ENCODE peak calls at places on chromosomes 16 and 17, in six cellular contexts. U is H1, C is K562, A is GM12891, S is HepG2, E is GM12878. K is an unnamed sample.

GRCh38 chr17:9115446-9116265 is 94.3 kb downstream of the NTN1 start:
- DNase-seq in A (no peak), S (peak), U (peak), E (no peak), C (peak), K (no peak)

GRCh38 chr16:78562156-78562555 is 462.7 kb downstream of the WWOX start:
- DNase-seq in A (no peak), E (no peak), S (no peak), U (no peak), C (no peak), K (no peak)

GRCh38 chr17:62188713-62189112 is 123.6 kb upstream of the MED13 start:
- DNase-seq in C (no peak), E (no peak), A (no peak), U (no peak), S (peak), K (no peak)

GRCh38 chr17:81299846-81300585 is 4.9 kb upstream of the SLC38A10 start:
- DNase-seq in A (no peak), E (no peak), S (no peak), C (no peak), U (no peak), K (no peak)

GRCh38 chr16:69823831-69824563 is 61.9 kb downstream of the WWP2 start:
- DNase-seq in A (peak), S (no peak), E (peak), U (no peak), C (no peak), K (peak)

GRCh38 chr17:13851889-13852288 is 217.4 kb upstream of the COX10 start:
- DNase-seq in C (no peak), U (no peak), E (no peak), A (no peak), S (no peak), K (no peak)

GRCh38 chr16:67027046-67027445 is 1.9 kb upstream of the CBFB start:
- DNase-seq in E (no peak), A (no peak), U (no peak), C (no peak), S (no peak), K (no peak)

GRCh38 chr17:54941285-54941684 is 27.2 kb downstream of the COX11 start:
- DNase-seq in C (no peak), E (no peak), S (no peak), U (no peak), A (no peak), K (no peak)

GRCh38 chr16:77171750-77172635 is 19.0 kb upstream of the MON1B start:
- DNase-seq in C (peak), E (no peak), S (peak), A (no peak), U (no peak), K (no peak)

GRCh38 chr17:9056566-9056965 is 35.3 kb downstream of the NTN1 start:
- DNase-seq in C (no peak), E (no peak), U (no peak), S (no peak), A (no peak), K (no peak)

GRCh38 chr16:81560979-81561657 is 116.5 kb downstream of the CMIP start:
- DNase-seq in C (no peak), E (no peak), S (no peak), U (no peak), A (no peak), K (no peak)

GRCh38 chr16:68064791-68065365 is 20.3 kb upstream of the NFATC3 start:
- DNase-seq in C (peak), A (peak), S (peak), E (no peak), U (no peak), K (no peak)

GRCh38 chr16:86048882-86049585 is 150.1 kb downstream of the IRF8 start:
- DNase-seq in S (no peak), C (peak), A (no peak), U (no peak), E (no peak), K (no peak)

GRCh38 chr17:42519546-42520444 is 16.2 kb upstream of the NAGLU start:
- DNase-seq in S (peak), C (peak), E (no peak), A (no peak), U (peak), K (no peak)

GRCh38 chr17:28861393-28862203 is 6.8 kb downstream of the ERAL1 start:
- DNase-seq in E (no peak), S (no peak), U (no peak), A (no peak), C (peak), K (no peak)

GRCh38 chr17:78041401-78042179 is 83.1 kb downstream of the TNRC6C start:
- DNase-seq in C (no peak), U (no peak), A (no peak), E (no peak), S (no peak), K (no peak)

GRCh38 chr16:59368586-59368985 is 634.5 kb upstream of the GOT2 start:
- DNase-seq in S (no peak), C (peak), U (no peak), A (no peak), E (no peak), K (no peak)

GRCh38 chr17:29549169-29549935 is 17.5 kb downstream of the ABHD15 start:
- DNase-seq in S (no peak), C (no peak), E (no peak), U (no peak), A (peak), K (no peak)

GRCh38 chr17:44559288-44560249 is 2.3 kb downstream of the FZD2 start:
- DNase-seq in C (no peak), E (no peak), A (no peak), U (no peak), S (no peak), K (no peak)

GRCh38 chr16:79336437-79337229 is 263.9 kb downstream of the MAF start:
- DNase-seq in C (no peak), S (no peak), E (no peak), U (no peak), A (no peak), K (no peak)

GRCh38 chr17:81018044-81018802 is 16.7 kb upstream of the BAIAP2 start:
- DNase-seq in S (no peak), A (peak), U (no peak), E (peak), C (peak), K (peak)

GRCh38 chr17:28944862-28945741 is 6.2 kb downstream of the PHF12 start:
- DNase-seq in C (no peak), S (no peak), U (no peak), A (no peak), E (no peak), K (no peak)

GRCh38 chr17:39271546-39271945 is 45.8 kb upstream of the STAC2 start:
- DNase-seq in U (no peak), A (no peak), S (no peak), E (no peak), C (no peak), K (no peak)

GRCh38 chr16:22023505-22023904 is 15.6 kb downstream of the MOSMO start:
- DNase-seq in A (no peak), C (no peak), U (no peak), S (no peak), E (peak), K (no peak)

GRCh38 chr16:81366316-81366932 is 51.7 kb downstream of the GAN start:
- DNase-seq in S (peak), U (no peak), E (peak), A (peak), C (peak), K (no peak)

GRCh38 chr16:3987231-3987630 is 106.7 kb upstream of the CREBBP start:
- DNase-seq in E (no peak), A (no peak), S (no peak), U (no peak), C (no peak), K (no peak)

GRCh38 chr17:1423456-1424135 is 23.6 kb upstream of the YWHAE start:
- DNase-seq in C (no peak), S (no peak), A (no peak), U (no peak), E (no peak), K (no peak)

GRCh38 chr17:42660692-42661345 is 1.7 kb downstream of the TUBG2 start:
- DNase-seq in C (peak), A (no peak), U (no peak), S (no peak), E (no peak), K (no peak)

GRCh38 chr16:1283996-1284592 is 25.3 kb upstream of the UBE2I start:
- DNase-seq in U (no peak), A (no peak), E (no peak), S (no peak), C (no peak), K (no peak)

GRCh38 chr16:89188064-89188441 is 12.3 kb downstream of the SLC22A31 start:
- DNase-seq in E (no peak), U (no peak), C (no peak), A (no peak), S (no peak), K (no peak)

GRCh38 chr17:72383053-72383847 is 262.4 kb downstream of the SOX9 start:
- DNase-seq in A (no peak), C (peak), S (no peak), U (no peak), E (no peak), K (no peak)

GRCh38 chr17:29874931-29875596 is 55.0 kb downstream of the SSH2 start:
- DNase-seq in A (no peak), S (no peak), U (no peak), C (peak), E (no peak), K (no peak)

GRCh38 chr17:58339775-58340622 is 11.4 kb upstream of the TSPOAP1 start:
- DNase-seq in U (no peak), S (no peak), E (no peak), A (no peak), C (no peak), K (peak)

GRCh38 chr17:74920306-74920620 is 2.8 kb downstream of the USH1G start:
- DNase-seq in A (no peak), U (no peak), E (no peak), C (no peak), S (no peak), K (no peak)
- TF ChIP-seq TAF1 in A (no peak), U (no peak), E (no peak), C (no peak), S (no peak), K (no peak)

GRCh38 chr16:16108759-16109158 is 114.5 kb downstream of the ABCC6 start:
- DNase-seq in U (no peak), C (no peak), A (no peak), E (no peak), S (no peak), K (no peak)
- TF ChIP-seq POLR2AphosphoS5 in U (no peak), C (no peak), A (no peak), E (no peak), S (no peak), K (no peak)

GRCh38 chr17:17206149-17206912 is at the start of gene PLD6:
- DNase-seq in U (no peak), C (peak), S (peak), E (peak), A (peak), K (peak)
- TF ChIP-seq POLR2A in U (no peak), C (peak), S (peak), E (peak), A (no peak), K (peak)

GRCh38 chr17:68592004-68592403 is 9.2 kb downstream of the FAM20A start:
- DNase-seq in S (no peak), C (no peak), E (no peak), A (no peak), U (no peak), K (no peak)
- TF ChIP-seq TAF1 in S (no peak), C (no peak), E (no peak), A (no peak), U (no peak), K (no peak)

DNA sequence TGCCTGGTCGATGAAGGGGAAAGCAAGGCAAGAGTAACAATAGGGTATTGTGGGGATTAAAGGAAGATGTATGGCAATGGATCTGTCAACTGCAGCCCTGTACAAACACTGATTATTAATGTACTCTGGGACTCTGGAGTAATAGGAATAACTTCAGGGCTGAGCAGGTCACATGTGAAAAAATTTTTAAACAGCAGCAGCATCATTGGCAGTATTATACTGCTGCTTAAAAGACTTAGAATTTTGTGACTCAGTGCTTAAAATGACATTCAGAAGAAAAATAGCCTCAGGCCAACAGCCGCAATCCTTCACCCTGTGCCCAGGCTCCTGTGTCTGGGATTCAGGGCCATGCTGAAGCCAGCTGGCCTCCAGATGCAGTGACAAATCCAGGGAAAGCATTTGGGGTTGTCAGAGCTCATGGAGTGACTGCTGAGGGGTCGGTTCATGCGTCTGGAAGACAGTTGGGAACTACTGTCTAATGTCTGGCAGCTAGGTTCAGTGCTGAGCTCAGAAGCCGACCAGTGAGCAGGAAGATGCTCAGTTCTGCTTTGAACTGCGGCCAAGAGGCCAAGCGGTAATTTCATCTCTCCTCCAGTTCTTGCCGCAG is 22.2 kb downstream of the TEX2 start:
- DNase-seq in U (no peak), C (peak), E (no peak), A (no peak), S (no peak), K (no peak)
- TF ChIP-seq POLR2AphosphoS5 in U (no peak), C (no peak), E (no peak), A (no peak), S (no peak), K (no peak)

GRCh38 chr17:67374329-67375053 is 2.6 kb upstream of the PITPNC1 start:
- DNase-seq in S (peak), E (no peak), A (peak), U (no peak), C (peak), K (peak)
- TF ChIP-seq POLR2A in S (no peak), E (no peak), A (no peak), U (no peak), C (no peak), K (no peak)

GRCh38 chr17:59439261-59439660 is 107.8 kb downstream of the YPEL2 start:
- DNase-seq in C (no peak), E (no peak), A (no peak), U (no peak), S (no peak), K (no peak)

GRCh38 chr17:59434429-59434828 is 103.0 kb downstream of the YPEL2 start:
- DNase-seq in A (no peak), E (no peak), U (no peak), S (no peak), C (no peak), K (no peak)

GRCh38 chr17:59435238-59435637 is 103.8 kb downstream of the YPEL2 start:
- DNase-seq in E (no peak), C (no peak), U (no peak), S (no peak), A (no peak), K (no peak)

GRCh38 chr17:59437766-59438165 is 106.3 kb downstream of the YPEL2 start:
- DNase-seq in U (no peak), S (no peak), E (peak), C (no peak), A (no peak), K (no peak)

DNA sequence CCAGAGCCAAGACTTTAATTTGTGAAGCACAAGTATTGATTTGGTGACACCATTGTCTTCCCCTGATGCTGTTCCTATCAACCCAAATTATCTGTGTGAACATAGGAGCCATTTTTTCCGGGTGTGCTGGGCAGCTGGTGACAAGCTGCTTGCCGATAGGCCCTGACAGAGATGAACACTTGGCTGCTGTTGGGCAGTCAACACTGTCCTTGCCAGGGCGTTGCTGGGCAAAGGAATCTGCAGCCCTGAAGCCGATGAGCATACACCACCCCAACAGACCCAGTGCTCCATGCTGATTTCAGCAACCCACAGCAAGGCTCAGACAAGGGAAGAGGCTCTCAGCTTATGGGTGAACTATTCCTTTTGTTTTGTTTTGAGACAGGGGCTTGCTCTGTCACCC is 105.4 kb downstream of the YPEL2 start:
- DNase-seq in U (no peak), S (no peak), A (no peak), C (no peak), E (no peak), K (no peak)
- TF ChIP-seq TAF1 in U (no peak), S (no peak), A (no peak), C (no peak), E (no peak), K (no peak)

DNA sequence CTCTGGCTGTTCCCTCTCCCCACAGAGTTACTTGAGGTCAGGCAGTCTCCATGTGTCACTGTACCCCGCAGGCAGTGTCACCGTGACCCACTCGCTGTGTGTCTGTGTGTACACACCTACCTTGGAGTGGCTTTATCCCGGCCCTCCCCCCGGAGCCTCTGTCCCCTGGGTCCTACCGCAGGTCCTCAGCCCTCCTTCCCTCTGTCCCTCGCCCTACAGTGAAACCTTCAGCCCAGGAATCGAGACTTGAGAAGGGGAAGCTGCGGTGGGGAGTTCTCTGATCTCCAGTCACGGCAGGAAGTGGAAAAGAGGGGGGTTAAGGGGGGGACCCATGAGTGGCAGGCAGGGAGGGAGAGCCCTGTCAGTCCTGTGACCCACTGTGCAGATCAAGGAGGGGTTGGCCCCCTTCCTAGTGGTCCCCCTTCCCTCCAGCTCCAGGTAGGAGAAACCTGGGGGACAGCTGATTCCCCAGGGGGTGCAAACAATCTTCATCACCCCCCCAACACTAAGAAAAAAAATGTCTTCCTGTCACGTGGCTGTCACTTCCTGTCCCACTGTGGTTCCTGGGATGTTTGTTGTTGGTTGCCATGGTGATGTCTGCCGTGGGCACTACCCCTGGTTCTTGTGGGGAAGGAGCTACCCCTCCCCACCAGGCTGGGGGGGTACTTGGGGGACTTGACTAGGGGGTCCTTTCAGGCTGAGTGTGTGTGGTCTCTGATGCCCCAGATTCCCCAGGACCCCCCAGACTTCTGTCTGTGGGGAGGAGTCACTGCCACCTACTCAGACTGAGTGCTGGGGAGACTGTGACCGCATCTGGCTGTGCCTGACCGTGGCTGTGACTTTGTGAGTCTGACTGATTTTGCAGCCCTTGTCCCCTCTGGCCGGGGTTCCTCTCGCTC is 13.7 kb downstream of the RARA start:
- DNase-seq in A (peak), C (peak), U (no peak), E (peak), S (peak), K (peak)
- TF ChIP-seq POLR2AphosphoS5 in A (peak), C (no peak), U (no peak), E (peak), S (no peak), K (peak)

K was measured in GM12892.